ENCODE peak calls at places on chromosome 2, in six cellular contexts. A is neural progenitor cell, F is AG04449, Y is K562, M is A549, E is GM12865. K is an unnamed sample.

GRCh38 chr2:119006441-119006840 is 64.4 kb downstream of the MARCO start:
- DNase-seq in M (no peak), E (no peak), F (no peak), Y (no peak), A (no peak), K (no peak)

GRCh38 chr2:66508358-66509071 is 73.6 kb downstream of the MEIS1 start:
- DNase-seq in M (no peak), A (peak), F (no peak), Y (no peak), E (no peak), K (no peak)

GRCh38 chr2:179536185-179536584 is 271.6 kb upstream of the SESTD1 start:
- DNase-seq in M (no peak), A (no peak), F (no peak), Y (no peak), E (no peak), K (no peak)

GRCh38 chr2:196331143-196331542 is 159.8 kb upstream of the STK17B start:
- DNase-seq in F (no peak), A (no peak), Y (peak), E (no peak), M (no peak), K (no peak)

GRCh38 chr2:46257476-46257875 is 39.7 kb upstream of the EPAS1 start:
- DNase-seq in Y (no peak), M (no peak), F (no peak), A (no peak), E (no peak), K (no peak)

GRCh38 chr2:206693399-206694137 is 24.6 kb downstream of the DYTN start:
- DNase-seq in M (peak), E (peak), Y (peak), F (peak), A (peak), K (peak)

GRCh38 chr2:134119117-134119671 is 134.7 kb upstream of the MGAT5 start:
- DNase-seq in E (no peak), A (no peak), F (no peak), M (no peak), Y (no peak), K (no peak)

GRCh38 chr2:157777425-157777824 is 98.7 kb downstream of the ACVR1 start:
- DNase-seq in A (peak), Y (peak), F (no peak), M (peak), E (peak), K (peak)

GRCh38 chr2:227320305-227321094 is 4.6 kb upstream of the MFF start:
- DNase-seq in F (no peak), Y (no peak), M (no peak), A (no peak), E (no peak), K (no peak)

GRCh38 chr2:238644095-238645081 is 203.5 kb upstream of the TWIST2 start:
- DNase-seq in F (peak), Y (no peak), M (peak), A (no peak), E (no peak), K (no peak)

GRCh38 chr2:182228741-182229140 is 198.1 kb downstream of the PDE1A start:
- DNase-seq in E (no peak), M (no peak), F (no peak), Y (no peak), A (no peak), K (no peak)

GRCh38 chr2:10889741-10890215 is 22.0 kb upstream of the KCNF1 start:
- DNase-seq in F (no peak), E (no peak), Y (no peak), M (no peak), A (no peak), K (no peak)

GRCh38 chr2:187615364-187615763 is 61.1 kb upstream of the TFPI start:
- DNase-seq in A (no peak), Y (no peak), F (peak), E (no peak), M (no peak), K (no peak)

GRCh38 chr2:31586230-31586629 is 5.5 kb upstream of the SRD5A2 start:
- DNase-seq in E (no peak), F (no peak), M (no peak), A (no peak), Y (no peak), K (no peak)

GRCh38 chr2:44769349-44770005 is 172.0 kb upstream of the SIX3 start:
- DNase-seq in F (no peak), M (no peak), A (no peak), E (no peak), Y (no peak), K (no peak)

GRCh38 chr2:20135631-20136050 is 84.2 kb upstream of the LAPTM4A start:
- DNase-seq in F (no peak), Y (peak), E (peak), A (peak), M (peak), K (peak)

GRCh38 chr2:114489143-114489542 is 46.7 kb downstream of the DPP10 start:
- DNase-seq in F (no peak), A (no peak), Y (no peak), M (no peak), E (no peak), K (no peak)

GRCh38 chr2:159013103-159013502 is 44.7 kb downstream of the TANC1 start:
- DNase-seq in F (no peak), E (no peak), M (no peak), A (no peak), Y (no peak), K (no peak)
- TF ChIP-seq CTCF in F (no peak), E (no peak), M (no peak), A (no peak), Y (no peak), K (no peak)

GRCh38 chr2:237315170-237315880 is 98.6 kb downstream of the COL6A3 start:
- DNase-seq in A (peak), Y (no peak), E (no peak), F (peak), M (no peak), K (no peak)
- TF ChIP-seq CTCF in A (no peak), Y (no peak), E (no peak), F (peak), M (no peak), K (no peak)

GRCh38 chr2:127217470-127218325 is 2.4 kb downstream of the CYP27C1 start:
- DNase-seq in A (no peak), M (peak), Y (no peak), F (no peak), E (no peak), K (no peak)

GRCh38 chr2:127220807-127221527 is 868 bp upstream of the CYP27C1 start:
- DNase-seq in M (peak), A (peak), E (no peak), Y (no peak), F (no peak), K (peak)

GRCh38 chr2:127220102-127220806 is at the start of gene CYP27C1:
- DNase-seq in A (peak), F (no peak), M (peak), Y (no peak), E (no peak), K (peak)

GRCh38 chr2:127219716-127220090 is 396 bp downstream of the CYP27C1 start:
- DNase-seq in E (no peak), M (peak), A (peak), Y (no peak), F (no peak), K (peak)

DNA sequence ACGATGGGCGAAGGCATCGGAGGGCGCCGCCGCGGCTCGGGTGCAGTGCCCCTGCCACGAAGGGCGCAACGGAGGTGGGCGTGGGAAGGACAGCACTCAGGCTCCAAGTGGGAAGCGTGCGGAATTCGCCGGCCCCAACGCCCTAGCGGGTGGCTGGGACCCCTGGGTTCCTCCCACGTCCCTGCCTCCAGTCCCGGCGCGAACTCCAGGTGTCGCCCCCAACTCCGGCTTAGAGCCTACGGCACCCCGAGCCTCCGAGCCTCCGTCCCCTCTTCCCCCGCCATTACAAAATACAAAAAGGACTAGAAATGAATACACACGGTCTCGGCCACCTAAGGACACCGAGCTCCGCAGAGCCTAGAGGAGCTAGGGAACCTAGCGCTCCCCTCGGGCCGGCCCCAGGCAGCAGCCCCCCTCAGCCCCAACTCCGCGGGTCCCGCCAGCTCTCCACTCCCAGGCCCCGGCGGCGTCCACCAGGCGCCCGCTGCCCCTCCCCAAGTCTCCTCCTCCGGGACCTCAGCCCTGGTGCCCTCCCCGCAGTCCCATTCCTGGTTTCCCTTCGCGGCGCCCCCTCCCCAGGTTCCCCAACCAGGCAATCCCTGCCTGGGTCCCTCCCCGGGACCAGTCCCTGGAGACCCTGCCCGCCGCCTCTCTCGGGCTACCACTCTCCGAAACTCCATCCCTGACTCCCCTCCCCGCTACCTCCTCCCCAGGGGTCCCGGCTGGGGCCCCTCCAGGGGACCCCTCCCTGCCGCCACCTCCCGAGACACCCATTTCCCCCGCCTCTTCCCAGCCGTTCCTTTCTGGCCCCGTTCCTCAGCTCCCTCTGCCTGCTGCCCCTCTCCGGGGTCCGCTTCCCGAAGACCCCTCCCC is 1.0 kb downstream of the CYP27C1 start:
- DNase-seq in E (no peak), A (peak), F (no peak), Y (no peak), M (peak), K (peak)
- TF ChIP-seq CTCF in E (no peak), A (no peak), F (no peak), Y (no peak), M (no peak), K (no peak)

DNA sequence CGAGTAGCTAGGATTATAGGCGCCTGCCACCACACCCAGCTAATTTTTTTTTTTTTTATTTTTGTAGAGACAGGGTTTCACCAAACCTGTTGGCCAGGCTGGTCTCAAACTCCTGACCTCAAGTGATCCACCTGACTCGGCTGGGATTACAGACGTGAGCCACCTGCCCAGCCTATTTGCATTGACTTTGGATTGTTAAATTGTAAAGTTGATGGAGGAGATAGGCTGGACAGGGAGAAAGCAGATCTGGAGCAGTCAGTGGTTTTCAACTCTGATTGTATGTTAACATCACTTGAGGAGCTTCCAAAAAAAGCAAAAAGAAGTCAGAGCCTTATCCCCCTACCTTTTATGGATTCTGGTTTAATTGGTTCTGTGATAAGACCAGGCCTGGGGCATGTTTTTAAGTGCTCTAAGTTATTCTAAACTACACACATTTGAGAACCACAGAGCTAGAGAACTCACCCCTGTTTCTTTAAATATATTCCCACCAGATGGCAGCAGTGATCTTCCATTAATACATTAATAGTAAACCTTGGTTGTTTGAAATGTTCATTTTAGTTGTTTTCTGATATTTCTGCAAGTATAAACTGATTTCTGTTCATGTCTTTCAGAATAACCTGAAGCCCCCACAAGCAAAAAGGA is 7.5 kb downstream of the C2orf49 start:
- DNase-seq in E (peak), A (peak), F (no peak), M (peak), Y (no peak), K (no peak)
- TF ChIP-seq CTCF in E (peak), A (peak), F (peak), M (peak), Y (peak), K (peak)

DNA sequence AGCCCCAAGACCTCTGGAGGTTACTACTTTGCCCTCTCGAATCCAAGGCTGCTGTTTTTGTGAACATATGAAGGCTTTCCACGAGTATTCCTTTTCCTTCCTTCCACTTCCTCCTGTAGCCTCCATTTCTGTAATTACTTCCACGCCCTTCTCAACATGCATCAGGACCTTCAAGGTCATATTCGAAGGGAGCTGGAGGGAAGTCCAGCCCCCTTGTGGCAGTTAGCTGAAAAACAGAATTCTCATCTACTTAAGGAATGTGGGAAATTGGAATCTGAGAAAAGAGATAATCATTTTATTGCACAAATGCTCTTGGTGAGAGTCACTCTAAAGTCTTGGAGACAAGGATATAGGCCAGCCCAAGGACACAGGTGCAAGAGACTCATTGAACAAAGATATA is 1000.2 kb downstream of the TDRD15 start:
- DNase-seq in E (peak), F (no peak), A (no peak), M (no peak), Y (no peak), K (no peak)
- TF ChIP-seq CTCF in E (peak), F (no peak), A (peak), M (no peak), Y (no peak), K (peak)